ENCODE peak calls at places on chromosomes 2 and 18, in four cellular contexts. One of them, this sample, is unnamed. For H3K4me1, the result is how much of the 10 kb centered on the place peaks cover.

GRCh38 chr2:43075054-43075593 is 151.3 kb downstream of the ZFP36L2 start:
- DNase-seq in CD8-positive, alpha-beta memory T cell: no peak
- DNase-seq in adrenal gland: peak
- DNase-seq in thyroid gland: peak
- DNase-seq in this sample: peak

GRCh38 chr2:73172963-73173362 is 29.4 kb upstream of the NOTO start:
- DNase-seq in thyroid gland: no peak
- DNase-seq in CD8-positive, alpha-beta memory T cell: no peak
- DNase-seq in adrenal gland: no peak
- DNase-seq in this sample: no peak

GRCh38 chr2:128714285-128714684 is 395.6 kb upstream of the HS6ST1 start:
- DNase-seq in thyroid gland: no peak
- DNase-seq in adrenal gland: peak
- DNase-seq in CD8-positive, alpha-beta memory T cell: no peak
- DNase-seq in this sample: no peak

GRCh38 chr2:70785137-70785911 is 5.1 kb downstream of the FIGLA start:
- DNase-seq in CD8-positive, alpha-beta memory T cell: no peak
- DNase-seq in adrenal gland: peak
- DNase-seq in thyroid gland: peak
- DNase-seq in this sample: no peak

GRCh38 chr2:207135340-207135739 is 30.4 kb downstream of the KLF7 start:
- DNase-seq in CD8-positive, alpha-beta memory T cell: peak
- DNase-seq in adrenal gland: no peak
- DNase-seq in thyroid gland: no peak
- DNase-seq in this sample: no peak

GRCh38 chr18:76524900-76525698 is 30.1 kb upstream of the ZNF516 start:
- DNase-seq in adrenal gland: peak
- DNase-seq in CD8-positive, alpha-beta memory T cell: no peak
- DNase-seq in thyroid gland: no peak
- DNase-seq in this sample: no peak

GRCh38 chr2:240926516-240927389 is 20.6 kb downstream of the CROCC2 start:
- DNase-seq in thyroid gland: no peak
- DNase-seq in CD8-positive, alpha-beta memory T cell: no peak
- DNase-seq in adrenal gland: peak
- DNase-seq in this sample: peak

GRCh38 chr2:74953796-74954499 is 4.5 kb upstream of the POLE4 start:
- DNase-seq in CD8-positive, alpha-beta memory T cell: no peak
- DNase-seq in thyroid gland: no peak
- DNase-seq in adrenal gland: no peak
- DNase-seq in this sample: no peak

GRCh38 chr2:131517106-131517831 is 10.4 kb upstream of the CCDC74A start:
- DNase-seq in thyroid gland: no peak
- DNase-seq in CD8-positive, alpha-beta memory T cell: no peak
- DNase-seq in adrenal gland: no peak
- DNase-seq in this sample: no peak

GRCh38 chr18:39624934-39625333 is 2059.3 kb upstream of the CELF4 start:
- DNase-seq in adrenal gland: no peak
- DNase-seq in CD8-positive, alpha-beta memory T cell: no peak
- DNase-seq in thyroid gland: no peak
- DNase-seq in this sample: no peak

GRCh38 chr2:30500699-30501098 is 53.7 kb downstream of the LCLAT1 start:
- DNase-seq in thyroid gland: no peak
- DNase-seq in adrenal gland: no peak
- DNase-seq in CD8-positive, alpha-beta memory T cell: no peak
- DNase-seq in this sample: no peak

GRCh38 chr2:119755906-119756305 is 3.8 kb upstream of the PTPN4 start:
- DNase-seq in thyroid gland: no peak
- DNase-seq in CD8-positive, alpha-beta memory T cell: no peak
- DNase-seq in adrenal gland: no peak
- DNase-seq in this sample: no peak

GRCh38 chr2:100606740-100607343 is 44.0 kb downstream of the PDCL3 start:
- DNase-seq in adrenal gland: peak
- DNase-seq in CD8-positive, alpha-beta memory T cell: peak
- DNase-seq in thyroid gland: no peak
- DNase-seq in this sample: no peak

GRCh38 chr2:201157694-201158093 is 25.2 kb upstream of the CASP10 start:
- DNase-seq in CD8-positive, alpha-beta memory T cell: no peak
- DNase-seq in adrenal gland: no peak
- DNase-seq in thyroid gland: no peak
- DNase-seq in this sample: no peak

GRCh38 chr18:9614401-9615279 is at the start of gene PPP4R1:
- DNase-seq in thyroid gland: peak
- DNase-seq in adrenal gland: peak
- DNase-seq in CD8-positive, alpha-beta memory T cell: peak
- DNase-seq in this sample: peak

GRCh38 chr2:234997389-234997788 is 45.6 kb downstream of the SH3BP4 start:
- DNase-seq in CD8-positive, alpha-beta memory T cell: no peak
- DNase-seq in adrenal gland: no peak
- DNase-seq in thyroid gland: no peak
- DNase-seq in this sample: no peak

GRCh38 chr2:234178309-234179030 is 128.0 kb downstream of the SPP2 start:
- DNase-seq in adrenal gland: no peak
- DNase-seq in thyroid gland: peak
- DNase-seq in CD8-positive, alpha-beta memory T cell: no peak
- DNase-seq in this sample: peak

GRCh38 chr2:112138143-112139032 is at the start of gene FBLN7:
- DNase-seq in thyroid gland: peak
- DNase-seq in CD8-positive, alpha-beta memory T cell: no peak
- DNase-seq in adrenal gland: peak
- DNase-seq in this sample: peak

GRCh38 chr2:63053889-63054725 is 3.5 kb downstream of the OTX1 start:
- DNase-seq in thyroid gland: no peak
- DNase-seq in adrenal gland: no peak
- DNase-seq in CD8-positive, alpha-beta memory T cell: no peak
- DNase-seq in this sample: no peak

GRCh38 chr2:220664272-220665107 is 907.6 kb downstream of the EPHA4 start:
- DNase-seq in CD8-positive, alpha-beta memory T cell: no peak
- DNase-seq in thyroid gland: no peak
- DNase-seq in adrenal gland: no peak
- DNase-seq in this sample: no peak

GRCh38 chr2:200735061-200735460 is 76.6 kb upstream of the BZW1 start:
- DNase-seq in adrenal gland: no peak
- DNase-seq in thyroid gland: no peak
- DNase-seq in CD8-positive, alpha-beta memory T cell: no peak
- DNase-seq in this sample: no peak

GRCh38 chr2:158904620-158905177 is 63.7 kb upstream of the TANC1 start:
- DNase-seq in CD8-positive, alpha-beta memory T cell: no peak
- DNase-seq in adrenal gland: no peak
- DNase-seq in thyroid gland: no peak
- DNase-seq in this sample: no peak

GRCh38 chr2:164992818-164993217 is 37.5 kb upstream of the SLC38A11 start:
- DNase-seq in thyroid gland: peak
- DNase-seq in CD8-positive, alpha-beta memory T cell: peak
- DNase-seq in adrenal gland: peak
- DNase-seq in this sample: no peak

GRCh38 chr18:68219867-68220266 is 495.0 kb downstream of the TMX3 start:
- DNase-seq in CD8-positive, alpha-beta memory T cell: no peak
- DNase-seq in adrenal gland: no peak
- DNase-seq in thyroid gland: no peak
- DNase-seq in this sample: no peak

GRCh38 chr18:23231340-23232021 is 96.2 kb downstream of the CABLES1 start:
- DNase-seq in adrenal gland: peak
- DNase-seq in CD8-positive, alpha-beta memory T cell: peak
- DNase-seq in thyroid gland: peak
- DNase-seq in this sample: peak

GRCh38 chr2:236196366-236196765 is 28.2 kb upstream of the GBX2 start:
- DNase-seq in adrenal gland: no peak
- DNase-seq in CD8-positive, alpha-beta memory T cell: no peak
- DNase-seq in thyroid gland: no peak
- DNase-seq in this sample: no peak

GRCh38 chr2:179020156-179020750 is 29.7 kb downstream of the CCDC141 start:
- DNase-seq in thyroid gland: no peak
- DNase-seq in CD8-positive, alpha-beta memory T cell: no peak
- DNase-seq in adrenal gland: peak
- DNase-seq in this sample: no peak

GRCh38 chr2:42618972-42619371 is 50.5 kb downstream of the MTA3 start:
- DNase-seq in adrenal gland: no peak
- DNase-seq in thyroid gland: no peak
- DNase-seq in CD8-positive, alpha-beta memory T cell: no peak
- DNase-seq in this sample: no peak

GRCh38 chr2:96963316-96963715 is 23.1 kb downstream of the FAM178B start:
- DNase-seq in CD8-positive, alpha-beta memory T cell: no peak
- DNase-seq in adrenal gland: no peak
- DNase-seq in thyroid gland: no peak
- DNase-seq in this sample: no peak

GRCh38 chr2:164739966-164740365 is 101.7 kb downstream of the COBLL1 start:
- DNase-seq in adrenal gland: no peak
- DNase-seq in thyroid gland: no peak
- DNase-seq in CD8-positive, alpha-beta memory T cell: no peak
- DNase-seq in this sample: no peak

GRCh38 chr2:190636362-190636761 is 12.5 kb upstream of the NAB1 start:
- DNase-seq in adrenal gland: peak
- DNase-seq in thyroid gland: no peak
- DNase-seq in CD8-positive, alpha-beta memory T cell: no peak
- DNase-seq in this sample: no peak
- H3K4me1 ChIP-seq in adrenal gland: under half
- H3K4me1 ChIP-seq in thyroid gland: under half
- H3K4me1 ChIP-seq in CD8-positive, alpha-beta memory T cell: under half
- H3K4me1 ChIP-seq in this sample: under half

GRCh38 chr2:136131961-136132839 is 14.3 kb upstream of the CXCR4 start:
- DNase-seq in CD8-positive, alpha-beta memory T cell: peak
- DNase-seq in thyroid gland: no peak
- DNase-seq in adrenal gland: no peak
- DNase-seq in this sample: no peak

GRCh38 chr2:136130511-136130910 is 12.6 kb upstream of the CXCR4 start:
- DNase-seq in thyroid gland: no peak
- DNase-seq in adrenal gland: no peak
- DNase-seq in CD8-positive, alpha-beta memory T cell: no peak
- DNase-seq in this sample: no peak

GRCh38 chr2:136132840-136133570 is 15.1 kb upstream of the CXCR4 start:
- DNase-seq in CD8-positive, alpha-beta memory T cell: no peak
- DNase-seq in adrenal gland: no peak
- DNase-seq in thyroid gland: no peak
- DNase-seq in this sample: no peak

GRCh38 chr2:136130045-136130444 is 12.1 kb upstream of the CXCR4 start:
- DNase-seq in CD8-positive, alpha-beta memory T cell: no peak
- DNase-seq in adrenal gland: no peak
- DNase-seq in thyroid gland: no peak
- DNase-seq in this sample: no peak

DNA sequence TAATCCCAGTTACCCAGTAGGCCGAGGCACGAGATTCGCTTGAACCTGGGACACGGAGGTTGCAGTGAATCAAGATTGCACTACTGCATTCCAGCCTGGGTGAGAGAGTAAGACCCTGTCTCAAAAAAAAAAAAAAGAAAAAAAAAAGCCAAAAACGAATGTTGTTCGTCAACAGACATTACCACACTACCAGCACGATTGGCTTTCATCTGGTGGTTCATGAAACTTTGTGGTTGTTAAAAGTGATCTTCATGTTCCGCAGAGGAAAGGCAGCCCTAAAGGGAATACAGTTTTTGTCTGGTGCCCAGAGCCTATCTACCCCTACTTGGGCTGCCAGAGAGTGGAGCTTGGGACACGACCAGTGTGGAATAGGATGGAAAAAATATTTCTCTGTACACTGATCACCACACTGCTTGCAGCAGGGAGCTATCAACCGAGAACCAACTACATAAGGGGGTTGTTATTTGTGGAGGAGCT is 13.6 kb upstream of the CXCR4 start:
- DNase-seq in thyroid gland: no peak
- DNase-seq in adrenal gland: no peak
- DNase-seq in CD8-positive, alpha-beta memory T cell: peak
- DNase-seq in this sample: no peak
- H3K4me1 ChIP-seq in thyroid gland: under half
- H3K4me1 ChIP-seq in adrenal gland: under half
- H3K4me1 ChIP-seq in CD8-positive, alpha-beta memory T cell: half or more
- H3K4me1 ChIP-seq in this sample: half or more

DNA sequence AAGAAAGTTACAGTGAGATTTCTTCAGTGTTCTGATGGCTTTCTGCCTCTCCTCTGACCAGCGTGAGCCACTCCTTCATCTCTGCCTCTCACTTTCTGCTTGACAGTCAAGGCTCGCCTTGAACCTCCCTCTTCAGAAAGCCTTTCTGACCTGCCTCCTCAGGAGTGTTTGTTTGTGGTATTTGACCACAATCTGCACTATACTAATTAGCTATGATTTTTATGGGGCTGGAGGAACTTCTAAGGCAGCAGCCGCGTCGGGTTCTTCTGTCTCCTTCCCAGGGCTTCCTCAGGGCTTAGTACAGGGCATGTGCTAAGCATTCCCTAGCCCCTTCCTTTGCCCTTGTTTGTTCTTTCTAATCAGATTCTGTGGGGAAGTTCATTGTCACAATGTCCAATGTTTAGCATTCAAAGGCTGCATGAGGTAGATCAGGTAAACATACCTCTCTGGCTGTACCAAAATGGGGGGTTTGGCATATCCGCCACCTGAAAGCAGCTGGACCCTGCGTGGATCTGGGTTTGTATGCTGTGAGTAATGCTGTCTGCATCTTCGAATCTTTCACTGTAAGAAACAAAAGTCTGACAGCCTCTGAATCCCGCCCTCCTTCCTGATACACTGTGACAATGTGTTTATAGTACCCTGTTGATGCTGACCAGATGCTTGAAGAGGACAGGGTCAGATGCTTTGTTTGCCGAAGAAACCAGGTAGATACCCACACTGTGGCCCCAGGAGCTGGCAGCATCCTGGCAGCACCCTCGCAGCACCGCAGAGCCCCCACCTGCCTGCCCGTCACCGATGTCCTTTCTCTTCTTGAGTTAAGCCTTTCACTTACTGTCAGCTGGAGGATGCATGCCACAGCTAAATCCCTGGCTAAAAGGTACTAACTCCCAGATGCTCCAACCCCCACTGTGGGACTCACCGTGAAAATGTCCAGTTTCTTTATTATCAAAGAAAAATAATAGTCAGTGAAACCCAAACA is 260.8 kb upstream of the HDAC4 start:
- DNase-seq in thyroid gland: no peak
- DNase-seq in adrenal gland: no peak
- DNase-seq in CD8-positive, alpha-beta memory T cell: no peak
- DNase-seq in this sample: no peak
- H3K4me1 ChIP-seq in thyroid gland: under half
- H3K4me1 ChIP-seq in adrenal gland: under half
- H3K4me1 ChIP-seq in CD8-positive, alpha-beta memory T cell: under half
- H3K4me1 ChIP-seq in this sample: under half

DNA sequence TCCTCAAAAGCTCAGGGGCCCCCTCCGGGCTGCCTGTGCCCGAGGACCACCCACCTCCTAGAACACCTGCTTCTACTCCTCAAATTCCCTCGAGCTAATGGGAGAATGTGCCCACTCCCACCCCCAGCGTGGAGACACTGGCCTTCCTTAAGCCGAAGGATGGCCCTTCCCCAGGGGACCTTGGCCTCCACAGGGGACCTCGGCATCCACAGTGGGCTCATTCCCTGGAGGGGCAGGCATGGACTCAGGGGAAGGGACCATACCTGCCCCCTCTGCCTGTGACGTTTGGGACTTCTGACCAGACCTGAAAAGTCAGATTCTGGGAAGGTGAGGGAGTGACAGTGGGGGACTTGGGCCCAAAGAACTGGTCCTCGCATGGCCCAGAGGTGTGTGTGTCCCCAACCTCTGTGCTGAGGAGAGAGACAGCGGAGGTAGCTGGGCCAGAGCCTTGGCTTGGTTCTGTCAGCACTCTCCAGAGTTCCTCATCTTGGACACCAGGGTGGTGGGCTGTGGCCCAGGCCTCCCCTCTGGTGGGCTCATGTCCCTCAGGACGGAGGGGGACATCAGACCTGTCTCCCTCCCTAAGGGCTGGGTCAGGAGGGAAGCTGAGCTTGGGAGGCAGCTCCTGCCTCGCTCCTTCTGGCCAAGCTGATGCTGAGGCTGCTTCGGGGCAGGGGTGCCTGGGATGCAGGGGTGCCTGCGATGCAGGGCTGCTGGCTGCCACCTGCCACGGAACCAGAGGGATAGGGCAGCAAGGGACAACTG is 240.4 kb downstream of the HAUS1 start:
- DNase-seq in thyroid gland: no peak
- DNase-seq in CD8-positive, alpha-beta memory T cell: no peak
- DNase-seq in adrenal gland: no peak
- DNase-seq in this sample: peak
- H3K4me1 ChIP-seq in thyroid gland: under half
- H3K4me1 ChIP-seq in CD8-positive, alpha-beta memory T cell: under half
- H3K4me1 ChIP-seq in adrenal gland: under half
- H3K4me1 ChIP-seq in this sample: under half

This sample was measured in left lung.